ENCODE peak calls at places on chromosomes 11 and 22, in eight cellular contexts. M is thoracic aorta; G is GM19239; N is IMR-90; L is astrocyte of the hippocampus; O is OCI-LY7; E is stimulated activated CD8-positive, alpha-beta memory T cell treated with anti-CD3 and anti-CD28 coated beads, Interleukin-4, amount 100 ng/mL, for 48 hours; X is HFFc6. Y is an unnamed sample.

GRCh38 chr11:126053340-126054286 is 9.1 kb downstream of the CDON start:
- DNase-seq in M (no peak), G (no peak), O (no peak), L (peak; percentile 14), X (no peak), E (no peak), N (no peak), Y (no peak)

GRCh38 chr11:117565709-117566108 is 231.3 kb downstream of the DSCAML1 start:
- DNase-seq in N (no peak), L (no peak), E (no peak), G (no peak), M (no peak), O (no peak), X (no peak), Y (no peak)

GRCh38 chr22:22745225-22746060 is 101.0 kb downstream of the GGTLC2 start:
- DNase-seq in G (no peak), M (no peak), N (peak; percentile 19), X (peak; percentile 11), E (peak; percentile 68), L (peak; percentile 19), O (peak; percentile 76), Y (no peak)

GRCh38 chr22:24145446-24146189 is 35.7 kb upstream of the SUSD2 start:
- DNase-seq in N (no peak), E (no peak), X (no peak), L (no peak), G (no peak), M (no peak), O (no peak), Y (no peak)

GRCh38 chr11:62445314-62445740 is 26.5 kb downstream of the SCGB1A1 start:
- DNase-seq in L (peak; percentile 84), E (no peak), G (no peak), N (peak; percentile 81), O (no peak), M (no peak), X (no peak), Y (peak; percentile 89)

GRCh38 chr22:39634530-39635399 is 64.2 kb downstream of the CACNA1I start:
- DNase-seq in X (peak; percentile 72), L (peak; percentile 93), G (no peak), O (no peak), M (no peak), N (peak; percentile 92), E (peak; percentile 65), Y (peak; percentile 39)

GRCh38 chr22:29269731-29270474 is 1.8 kb downstream of the EWSR1 start:
- DNase-seq in M (no peak), G (no peak), O (peak; percentile 30), X (no peak), L (peak; percentile 26), N (peak; percentile 12), E (peak; percentile 34), Y (no peak)

GRCh38 chr22:40524392-40525249 is 111.9 kb downstream of the MRTFA start:
- DNase-seq in L (no peak), O (peak; percentile 39), N (peak; percentile 54), X (no peak), E (no peak), M (no peak), G (no peak), Y (no peak)

GRCh38 chr11:13317293-13318080 is 39.9 kb downstream of the BMAL1 start:
- DNase-seq in O (no peak), M (no peak), N (no peak), E (no peak), G (no peak), X (no peak), L (no peak), Y (no peak)

GRCh38 chr11:123838659-123839058 is 32.5 kb upstream of the OR6M1 start:
- DNase-seq in X (no peak), E (no peak), G (no peak), L (no peak), M (no peak), O (no peak), N (no peak), Y (no peak)

GRCh38 chr11:2212411-2213251 is 41.0 kb upstream of the TH start:
- DNase-seq in L (no peak), O (no peak), E (peak; percentile 19), X (no peak), N (no peak), M (no peak), G (no peak), Y (peak; percentile 84)

GRCh38 chr11:102933627-102934026 is 21.9 kb downstream of the MMP13 start:
- DNase-seq in L (no peak), O (no peak), N (no peak), M (no peak), G (no peak), E (no peak), X (no peak), Y (no peak)

GRCh38 chr22:30026751-30027150 is 53.5 kb upstream of the HORMAD2 start:
- DNase-seq in X (no peak), E (no peak), M (no peak), N (no peak), L (no peak), O (no peak), G (no peak), Y (peak; percentile 46)

GRCh38 chr22:26753125-26753862 is 95.9 kb downstream of the MIAT start:
- DNase-seq in E (no peak), N (no peak), G (no peak), M (no peak), L (no peak), X (no peak), O (no peak), Y (no peak)

GRCh38 chr11:47502767-47503166 is 50.2 kb downstream of the CELF1 start:
- DNase-seq in E (no peak), X (no peak), M (no peak), L (no peak), N (no peak), O (no peak), G (no peak), Y (no peak)

GRCh38 chr11:82194521-82194920 is 539.1 kb downstream of the FAM181B start:
- DNase-seq in X (no peak), N (no peak), G (no peak), L (no peak), E (no peak), O (peak; percentile 8), M (no peak), Y (no peak)

GRCh38 chr22:20531404-20532181 is 24.2 kb downstream of the MED15 start:
- DNase-seq in E (no peak), G (no peak), X (peak; percentile 90), O (no peak), M (no peak), N (peak; percentile 90), L (peak; percentile 92), Y (no peak)

GRCh38 chr22:43000441-43001175 is 14.3 kb downstream of the PACSIN2 start:
- DNase-seq in G (no peak), N (peak; percentile 74), M (no peak), L (no peak), E (peak; percentile 61), X (no peak), O (no peak), Y (no peak)

GRCh38 chr11:612201-612960 is 3.4 kb downstream of the IRF7 start:
- DNase-seq in L (no peak), N (peak; percentile 22), O (peak; percentile 24), G (no peak), M (no peak), X (no peak), E (no peak), Y (no peak)

GRCh38 chr11:17263803-17264202 is 12.7 kb upstream of the NUCB2 start:
- DNase-seq in X (peak; percentile 39), E (no peak), N (peak; percentile 70), O (no peak), G (no peak), M (no peak), L (peak; percentile 14), Y (no peak)

GRCh38 chr22:38981005-38981658 is 1.0 kb upstream of the APOBEC3B start:
- DNase-seq in M (no peak), N (peak; percentile 31), X (peak; percentile 15), E (no peak), L (no peak), O (peak; percentile 26), G (no peak), Y (no peak)

GRCh38 chr22:29147241-29147919 is 58.3 kb upstream of the EMID1 start:
- DNase-seq in G (no peak), O (no peak), N (no peak), L (no peak), E (no peak), M (no peak), X (no peak), Y (no peak)

GRCh38 chr11:613369-613968 is 2.3 kb downstream of the IRF7 start:
- DNase-seq in X (no peak), M (peak; percentile 47), L (peak; percentile 64), E (peak; percentile 86), G (no peak), N (no peak), O (peak; percentile 64), Y (peak; percentile 65)

GRCh38 chr22:30286813-30287625 is 2.3 kb downstream of the CASTOR1 start:
- DNase-seq in N (peak; percentile 46), O (peak; percentile 73), L (peak; percentile 78), M (no peak), G (peak; percentile 78), E (peak; percentile 95), X (no peak), Y (no peak)

GRCh38 chr22:46934172-46934745 is 171.8 kb downstream of the TBC1D22A start:
- DNase-seq in X (no peak), G (no peak), E (no peak), N (no peak), L (no peak), O (no peak), M (no peak), Y (no peak)

GRCh38 chr11:13462311-13462927 is 603 bp downstream of the BTBD10 start:
- DNase-seq in X (peak; percentile 41), L (peak; percentile 40), G (no peak), E (peak; percentile 81), N (peak; percentile 41), O (peak; percentile 59), M (peak; percentile 11), Y (peak; percentile 94)

GRCh38 chr11:63552921-63553320 is 10.3 kb downstream of the PLAAT2 start:
- DNase-seq in N (no peak), X (no peak), L (no peak), E (no peak), M (no peak), O (no peak), G (no peak), Y (peak; percentile 46)

GRCh38 chr22:32994046-32994827 is 63.9 kb downstream of the SYN3 start:
- DNase-seq in G (no peak), E (no peak), X (no peak), L (no peak), M (no peak), N (no peak), O (no peak), Y (no peak)

GRCh38 chr11:109972181-109972715 is 120.9 kb upstream of the ZC3H12C start:
- DNase-seq in O (peak; percentile 80), X (no peak), G (no peak), M (no peak), E (no peak), N (peak; percentile 9), L (no peak), Y (no peak)

GRCh38 chr11:118115048-118115447 is 28.3 kb upstream of the SMIM35 start:
- DNase-seq in G (no peak), X (no peak), L (no peak), M (no peak), E (no peak), O (no peak), N (no peak), Y (no peak)

GRCh38 chr11:63890368-63890767 is 26.6 kb downstream of the RCOR2 start:
- DNase-seq in E (no peak), M (no peak), L (no peak), N (no peak), G (no peak), O (no peak), X (no peak), Y (no peak)

GRCh38 chr22:17860220-17860965 is 86.1 kb upstream of the BID start:
- DNase-seq in N (no peak), O (no peak), E (no peak), G (no peak), M (no peak), L (no peak), X (no peak), Y (no peak)

GRCh38 chr22:46604306-46604690 is 15.9 kb upstream of the GRAMD4 start:
- DNase-seq in O (no peak), X (no peak), M (no peak), N (peak; percentile 12), G (no peak), L (no peak), E (peak; percentile 82), Y (peak; percentile 74)

GRCh38 chr11:8287297-8288070 is 23.8 kb upstream of the LMO1 start:
- DNase-seq in L (no peak), M (no peak), G (no peak), N (no peak), X (no peak), E (no peak), O (no peak), Y (peak; percentile 13)

Y was measured in lower leg skin.